ENCODE peak calls at places on chromosomes 7 and 10, in five cellular contexts. One of them, this sample, is unnamed.
A peak's percentile ranks its signal among the peaks of the same experiment; 100 is the strongest.

GRCh38 chr7:138773817-138774216 is 24.0 kb upstream of the TMEM213 start:
- DNase-seq in lung: no peak
- DNase-seq in K562: no peak
- DNase-seq in neural progenitor cell: peak; percentile 15
- DNase-seq in IMR-90: no peak
- DNase-seq in this sample: no peak

GRCh38 chr10:27661511-27662286 is 83.9 kb downstream of the MKX start:
- DNase-seq in IMR-90: no peak
- DNase-seq in lung: no peak
- DNase-seq in K562: no peak
- DNase-seq in neural progenitor cell: no peak
- DNase-seq in this sample: no peak

GRCh38 chr7:50792342-50793114 is 9.8 kb upstream of the GRB10 start:
- DNase-seq in neural progenitor cell: peak; percentile 61
- DNase-seq in lung: peak; percentile 46
- DNase-seq in IMR-90: peak; percentile 58
- DNase-seq in K562: peak; percentile 81
- DNase-seq in this sample: no peak

GRCh38 chr7:30309842-30310435 is 25.5 kb downstream of the ZNRF2 start:
- DNase-seq in lung: no peak
- DNase-seq in K562: no peak
- DNase-seq in IMR-90: no peak
- DNase-seq in neural progenitor cell: no peak
- DNase-seq in this sample: no peak

GRCh38 chr10:43971981-43972380 is 323.3 kb upstream of the ZNF32 start:
- DNase-seq in lung: peak; percentile 26
- DNase-seq in K562: no peak
- DNase-seq in neural progenitor cell: no peak
- DNase-seq in IMR-90: no peak
- DNase-seq in this sample: no peak

GRCh38 chr10:69222157-69223027 is 2.3 kb downstream of the HKDC1 start:
- DNase-seq in IMR-90: peak; percentile 67
- DNase-seq in lung: no peak
- DNase-seq in neural progenitor cell: peak; percentile 77
- DNase-seq in K562: peak; percentile 93
- DNase-seq in this sample: no peak

GRCh38 chr10:86344714-86345161 is 21.9 kb downstream of the GRID1 start:
- DNase-seq in K562: no peak
- DNase-seq in lung: no peak
- DNase-seq in IMR-90: no peak
- DNase-seq in neural progenitor cell: no peak
- DNase-seq in this sample: peak; percentile 7

GRCh38 chr7:64581929-64582894 is 19.3 kb upstream of the ZNF680 start:
- DNase-seq in lung: no peak
- DNase-seq in neural progenitor cell: no peak
- DNase-seq in K562: peak; percentile 60
- DNase-seq in IMR-90: peak; percentile 58
- DNase-seq in this sample: no peak

GRCh38 chr7:92131093-92131492 is 3.2 kb downstream of the CYP51A1 start:
- DNase-seq in neural progenitor cell: no peak
- DNase-seq in lung: no peak
- DNase-seq in IMR-90: no peak
- DNase-seq in K562: no peak
- DNase-seq in this sample: no peak

GRCh38 chr10:92690211-92691041 is 671 bp downstream of the HHEX start:
- DNase-seq in lung: peak; percentile 63
- DNase-seq in K562: peak; percentile 71
- DNase-seq in IMR-90: peak; percentile 69
- DNase-seq in neural progenitor cell: peak; percentile 58
- DNase-seq in this sample: no peak

GRCh38 chr10:43871004-43871439 is 222.3 kb upstream of the ZNF32 start:
- DNase-seq in K562: no peak
- DNase-seq in IMR-90: no peak
- DNase-seq in neural progenitor cell: no peak
- DNase-seq in lung: no peak
- DNase-seq in this sample: no peak

GRCh38 chr10:48813825-48814224 is 125.8 kb downstream of the LRRC18 start:
- DNase-seq in K562: no peak
- DNase-seq in IMR-90: no peak
- DNase-seq in lung: no peak
- DNase-seq in neural progenitor cell: no peak
- DNase-seq in this sample: no peak

GRCh38 chr7:133854739-133855138 is 272.4 kb upstream of the LRGUK start:
- DNase-seq in lung: no peak
- DNase-seq in neural progenitor cell: peak; percentile 18
- DNase-seq in K562: peak; percentile 54
- DNase-seq in IMR-90: peak; percentile 76
- DNase-seq in this sample: no peak

GRCh38 chr7:94648731-94649130 is 7.2 kb downstream of the SGCE start:
- DNase-seq in lung: no peak
- DNase-seq in neural progenitor cell: no peak
- DNase-seq in IMR-90: no peak
- DNase-seq in K562: no peak
- DNase-seq in this sample: no peak
- H3K4me3 ChIP-seq in lung: no peak overlapping the region
- H3K4me3 ChIP-seq in neural progenitor cell: no peak overlapping the region
- H3K4me3 ChIP-seq in IMR-90: no peak overlapping the region
- H3K4me3 ChIP-seq in K562: no peak overlapping the region
- H3K4me3 ChIP-seq in this sample: no peak overlapping the region

DNA sequence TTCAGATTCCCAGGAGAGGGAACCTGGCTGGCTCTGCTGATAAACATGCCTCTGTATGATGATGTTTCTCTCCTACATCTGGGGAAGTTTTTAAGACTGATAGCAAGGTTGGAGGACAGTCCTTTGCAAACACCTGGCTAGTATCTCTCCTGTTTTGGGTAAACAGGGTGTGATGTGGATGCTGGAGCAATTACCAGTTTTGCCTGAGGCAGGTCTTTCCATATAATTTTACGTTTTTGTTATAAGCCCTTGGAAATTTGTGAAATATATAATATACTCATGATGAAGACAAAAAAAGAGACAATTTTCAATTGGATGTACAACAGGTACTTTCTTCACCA is 138.6 kb downstream of the ADAM22 start:
- DNase-seq in K562: no peak
- DNase-seq in neural progenitor cell: no peak
- DNase-seq in IMR-90: no peak
- DNase-seq in lung: no peak
- DNase-seq in this sample: no peak
- H3K27ac ChIP-seq in K562: no peak overlapping the region
- H3K27ac ChIP-seq in neural progenitor cell: no peak overlapping the region
- H3K27ac ChIP-seq in IMR-90: no peak overlapping the region
- H3K27ac ChIP-seq in lung: no peak overlapping the region
- H3K27ac ChIP-seq in this sample: no peak overlapping the region

DNA sequence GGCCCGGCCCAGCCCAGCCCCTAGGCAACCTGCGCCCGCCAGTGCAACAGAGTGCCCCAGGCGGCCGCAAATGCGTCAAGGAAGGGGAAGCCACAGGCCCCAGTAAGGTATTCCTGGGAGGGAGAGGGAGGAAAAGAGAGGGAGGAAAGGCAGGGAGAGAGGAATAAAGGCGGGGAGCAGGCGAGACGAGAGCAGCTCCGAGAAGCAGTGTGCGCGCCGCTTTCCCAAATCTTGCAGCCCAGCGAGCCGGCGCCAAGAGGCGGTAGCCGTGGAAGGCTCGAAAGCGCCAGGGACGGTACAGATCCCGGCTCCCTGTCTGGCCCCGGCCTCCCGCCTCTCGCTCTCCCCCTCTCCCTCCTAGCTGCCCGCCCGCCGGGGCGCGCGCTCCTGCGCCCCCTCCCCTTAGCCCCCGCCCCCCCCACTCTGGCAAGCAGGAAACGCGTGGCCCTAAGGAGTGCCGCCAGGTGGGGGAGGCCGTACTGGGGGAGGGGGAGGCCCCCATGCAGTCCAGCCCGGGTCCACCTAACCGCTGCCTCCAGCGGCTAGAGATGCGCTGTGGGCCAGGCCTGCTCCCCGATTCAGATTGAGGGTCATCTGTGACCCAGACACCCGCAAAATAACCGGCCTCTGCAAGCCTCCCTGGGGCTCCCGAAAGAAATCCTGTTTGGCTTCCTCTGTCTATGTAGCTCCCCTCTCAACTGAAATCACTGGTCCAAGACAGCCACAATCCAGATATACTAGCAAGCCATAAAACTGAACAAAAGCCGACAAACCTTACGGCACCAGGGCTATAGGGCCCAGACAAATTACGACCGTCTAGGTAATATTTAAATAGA is 4.2 kb downstream of the HOXA10 start:
- DNase-seq in IMR-90: no peak
- DNase-seq in lung: no peak
- DNase-seq in neural progenitor cell: peak; percentile 63
- DNase-seq in K562: no peak
- DNase-seq in this sample: no peak
- H3K4me3 ChIP-seq in IMR-90: no peak overlapping the region
- H3K4me3 ChIP-seq in lung: no peak overlapping the region
- H3K4me3 ChIP-seq in neural progenitor cell: no peak overlapping the region
- H3K4me3 ChIP-seq in K562: no peak overlapping the region
- H3K4me3 ChIP-seq in this sample: no peak overlapping the region

GRCh38 chr10:113493195-113493594 is 59.7 kb upstream of the HABP2 start:
- DNase-seq in K562: no peak
- DNase-seq in IMR-90: peak; percentile 1
- DNase-seq in neural progenitor cell: no peak
- DNase-seq in lung: no peak
- DNase-seq in this sample: no peak

GRCh38 chr10:113493943-113494342 is 58.9 kb upstream of the HABP2 start:
- DNase-seq in IMR-90: no peak
- DNase-seq in lung: no peak
- DNase-seq in neural progenitor cell: no peak
- DNase-seq in K562: no peak
- DNase-seq in this sample: no peak

GRCh38 chr10:113496124-113496523 is 56.7 kb upstream of the HABP2 start:
- DNase-seq in lung: no peak
- DNase-seq in IMR-90: no peak
- DNase-seq in K562: no peak
- DNase-seq in neural progenitor cell: no peak
- DNase-seq in this sample: no peak

GRCh38 chr10:113494736-113495135 is 58.1 kb upstream of the HABP2 start:
- DNase-seq in K562: no peak
- DNase-seq in lung: no peak
- DNase-seq in IMR-90: no peak
- DNase-seq in neural progenitor cell: no peak
- DNase-seq in this sample: no peak

GRCh38 chr10:113492181-113492580 is 60.7 kb upstream of the HABP2 start:
- DNase-seq in lung: no peak
- DNase-seq in K562: no peak
- DNase-seq in IMR-90: no peak
- DNase-seq in neural progenitor cell: no peak
- DNase-seq in this sample: no peak
- H3K27ac ChIP-seq in lung: peak overlapping the region; percentile 15
- H3K27ac ChIP-seq in K562: no peak overlapping the region
- H3K27ac ChIP-seq in IMR-90: no peak overlapping the region
- H3K27ac ChIP-seq in neural progenitor cell: no peak overlapping the region
- H3K27ac ChIP-seq in this sample: no peak overlapping the region

DNA sequence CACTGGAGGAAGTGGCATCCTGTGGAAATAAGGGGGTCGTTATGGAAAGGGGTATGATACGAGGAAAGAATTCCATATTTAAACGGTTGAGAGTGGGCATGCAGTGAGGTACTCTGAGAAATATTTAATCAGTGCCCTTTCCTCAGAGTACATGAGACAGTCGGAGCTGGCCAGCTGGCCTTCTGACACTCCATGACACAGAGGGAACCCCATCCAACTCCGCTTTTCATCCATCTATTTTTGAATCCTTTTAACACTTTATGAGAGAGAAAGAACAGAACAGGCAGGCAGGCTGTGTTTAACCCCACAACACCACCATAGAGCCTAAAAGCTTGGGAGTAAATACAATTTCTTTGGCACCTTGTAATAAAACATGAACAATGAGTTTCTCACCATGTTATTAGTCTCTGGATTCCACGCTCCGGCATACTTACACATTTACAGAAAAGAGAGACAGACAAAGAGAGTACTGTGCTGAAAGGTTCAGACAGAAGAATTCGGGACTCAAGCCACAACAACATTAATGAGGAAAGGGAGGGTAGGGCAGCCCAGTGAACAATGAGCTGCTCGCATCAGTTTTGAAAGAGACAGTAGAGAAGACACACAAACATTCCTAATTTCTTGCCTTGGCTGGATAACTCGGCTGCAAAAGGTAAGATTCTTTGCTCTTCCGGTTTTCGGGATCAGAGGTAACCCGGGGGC is 124.2 kb upstream of the PDLIM1 start:
- DNase-seq in lung: no peak
- DNase-seq in K562: no peak
- DNase-seq in neural progenitor cell: no peak
- DNase-seq in IMR-90: no peak
- DNase-seq in this sample: peak; percentile 42
- H3K4me3 ChIP-seq in lung: no peak overlapping the region
- H3K4me3 ChIP-seq in K562: no peak overlapping the region
- H3K4me3 ChIP-seq in neural progenitor cell: no peak overlapping the region
- H3K4me3 ChIP-seq in IMR-90: no peak overlapping the region
- H3K4me3 ChIP-seq in this sample: peak overlapping the region; percentile 43

DNA sequence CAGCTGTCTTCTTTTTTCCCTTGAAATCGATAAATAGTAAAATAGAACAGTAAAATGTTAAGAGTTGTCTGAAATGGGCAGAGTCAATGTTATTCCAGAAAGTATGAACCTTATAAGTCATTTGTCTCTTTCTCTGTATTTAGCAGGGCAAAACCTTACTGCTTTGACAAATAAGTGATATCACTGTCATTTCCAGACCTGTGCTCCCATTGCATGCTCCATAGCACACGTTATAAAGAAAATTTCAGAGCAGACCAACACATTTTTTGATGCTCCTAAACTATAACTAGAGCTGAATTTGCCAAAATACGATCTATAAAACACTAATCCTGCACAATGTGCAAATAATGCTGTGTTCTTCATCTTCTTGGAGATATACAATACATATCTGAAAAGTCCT is 1.1 kb downstream of the A1CF start:
- DNase-seq in IMR-90: no peak
- DNase-seq in K562: no peak
- DNase-seq in lung: no peak
- DNase-seq in neural progenitor cell: no peak
- DNase-seq in this sample: no peak
- H3K27ac ChIP-seq in IMR-90: no peak overlapping the region
- H3K27ac ChIP-seq in K562: no peak overlapping the region
- H3K27ac ChIP-seq in lung: no peak overlapping the region
- H3K27ac ChIP-seq in neural progenitor cell: no peak overlapping the region
- H3K27ac ChIP-seq in this sample: no peak overlapping the region

GRCh38 chr7:73830618-73830871 is 251 bp upstream of the CLDN4 start:
- DNase-seq in K562: no peak
- DNase-seq in lung: no peak
- DNase-seq in neural progenitor cell: no peak
- DNase-seq in IMR-90: peak; percentile 28
- DNase-seq in this sample: no peak
- H3K4me3 ChIP-seq in K562: no peak overlapping the region
- H3K4me3 ChIP-seq in lung: no peak overlapping the region
- H3K4me3 ChIP-seq in neural progenitor cell: no peak overlapping the region
- H3K4me3 ChIP-seq in IMR-90: no peak overlapping the region
- H3K4me3 ChIP-seq in this sample: no peak overlapping the region

This sample was measured in dorsolateral prefrontal cortex.